ENCODE peak calls at places on chromosomes 2 and 18, in eight cellular contexts. One of them, this sample, is unnamed.

GRCh38 chr2:229153946-229154345 is 117.1 kb downstream of the PID1 start:
- DNase-seq in H9: no peak
- DNase-seq in AG09319: no peak
- DNase-seq in mucosa of descending colon: no peak
- DNase-seq in sigmoid colon: no peak
- DNase-seq in cardiac fibroblast: no peak
- DNase-seq in brain microvascular endothelial cell: no peak
- DNase-seq in MCF 10A: no peak
- DNase-seq in this sample: no peak

GRCh38 chr2:227939271-227940027 is 68.0 kb downstream of the DAW1 start:
- DNase-seq in H9: peak
- DNase-seq in AG09319: no peak
- DNase-seq in mucosa of descending colon: no peak
- DNase-seq in sigmoid colon: no peak
- DNase-seq in cardiac fibroblast: peak
- DNase-seq in brain microvascular endothelial cell: peak
- DNase-seq in MCF 10A: peak
- DNase-seq in this sample: peak

GRCh38 chr18:7945882-7946281 is 378.8 kb downstream of the PTPRM start:
- DNase-seq in H9: no peak
- DNase-seq in AG09319: peak
- DNase-seq in mucosa of descending colon: no peak
- DNase-seq in sigmoid colon: peak
- DNase-seq in cardiac fibroblast: peak
- DNase-seq in brain microvascular endothelial cell: peak
- DNase-seq in MCF 10A: peak
- DNase-seq in this sample: no peak

GRCh38 chr2:2850218-2850850 is 519.3 kb upstream of the MYT1L start:
- DNase-seq in H9: no peak
- DNase-seq in AG09319: no peak
- DNase-seq in mucosa of descending colon: no peak
- DNase-seq in sigmoid colon: no peak
- DNase-seq in cardiac fibroblast: no peak
- DNase-seq in brain microvascular endothelial cell: no peak
- DNase-seq in MCF 10A: no peak
- DNase-seq in this sample: no peak

GRCh38 chr2:28445448-28446258 is 50.2 kb upstream of the PLB1 start:
- DNase-seq in H9: no peak
- DNase-seq in AG09319: peak
- DNase-seq in mucosa of descending colon: no peak
- DNase-seq in sigmoid colon: no peak
- DNase-seq in cardiac fibroblast: peak
- DNase-seq in brain microvascular endothelial cell: peak
- DNase-seq in MCF 10A: peak
- DNase-seq in this sample: no peak

GRCh38 chr2:43070676-43071491 is 155.5 kb downstream of the ZFP36L2 start:
- DNase-seq in H9: no peak
- DNase-seq in AG09319: no peak
- DNase-seq in mucosa of descending colon: no peak
- DNase-seq in sigmoid colon: no peak
- DNase-seq in cardiac fibroblast: no peak
- DNase-seq in brain microvascular endothelial cell: no peak
- DNase-seq in MCF 10A: no peak
- DNase-seq in this sample: no peak

GRCh38 chr18:22678486-22678885 is 254.6 kb upstream of the RBBP8 start:
- DNase-seq in H9: no peak
- DNase-seq in AG09319: no peak
- DNase-seq in mucosa of descending colon: no peak
- DNase-seq in sigmoid colon: no peak
- DNase-seq in cardiac fibroblast: no peak
- DNase-seq in brain microvascular endothelial cell: no peak
- DNase-seq in MCF 10A: no peak
- DNase-seq in this sample: no peak

GRCh38 chr18:23619388-23619873 is 33.1 kb upstream of the NPC1 start:
- DNase-seq in H9: no peak
- DNase-seq in AG09319: no peak
- DNase-seq in mucosa of descending colon: no peak
- DNase-seq in sigmoid colon: no peak
- DNase-seq in cardiac fibroblast: peak
- DNase-seq in brain microvascular endothelial cell: no peak
- DNase-seq in MCF 10A: no peak
- DNase-seq in this sample: peak

GRCh38 chr2:73827018-73827417 is 1.7 kb upstream of the STAMBP start:
- DNase-seq in H9: no peak
- DNase-seq in AG09319: no peak
- DNase-seq in mucosa of descending colon: no peak
- DNase-seq in sigmoid colon: no peak
- DNase-seq in cardiac fibroblast: peak
- DNase-seq in brain microvascular endothelial cell: peak
- DNase-seq in MCF 10A: peak
- DNase-seq in this sample: no peak

GRCh38 chr2:128536925-128537620 is 218.4 kb upstream of the HS6ST1 start:
- DNase-seq in H9: peak
- DNase-seq in AG09319: peak
- DNase-seq in mucosa of descending colon: no peak
- DNase-seq in sigmoid colon: no peak
- DNase-seq in cardiac fibroblast: peak
- DNase-seq in brain microvascular endothelial cell: peak
- DNase-seq in MCF 10A: peak
- DNase-seq in this sample: no peak

GRCh38 chr18:12236934-12237832 is 17.0 kb upstream of the CIDEA start:
- DNase-seq in H9: peak
- DNase-seq in AG09319: peak
- DNase-seq in mucosa of descending colon: peak
- DNase-seq in sigmoid colon: peak
- DNase-seq in cardiac fibroblast: peak
- DNase-seq in brain microvascular endothelial cell: peak
- DNase-seq in MCF 10A: peak
- DNase-seq in this sample: peak

GRCh38 chr2:25586726-25587144 is 86.6 kb downstream of the DTNB start:
- DNase-seq in H9: no peak
- DNase-seq in AG09319: no peak
- DNase-seq in mucosa of descending colon: no peak
- DNase-seq in sigmoid colon: no peak
- DNase-seq in cardiac fibroblast: peak
- DNase-seq in brain microvascular endothelial cell: no peak
- DNase-seq in MCF 10A: peak
- DNase-seq in this sample: no peak

GRCh38 chr2:205895981-205896655 is 189.9 kb downstream of the INO80D start:
- DNase-seq in H9: no peak
- DNase-seq in AG09319: no peak
- DNase-seq in mucosa of descending colon: no peak
- DNase-seq in sigmoid colon: no peak
- DNase-seq in cardiac fibroblast: no peak
- DNase-seq in brain microvascular endothelial cell: no peak
- DNase-seq in MCF 10A: no peak
- DNase-seq in this sample: no peak

GRCh38 chr2:168030862-168031624 is 216.4 kb downstream of the STK39 start:
- DNase-seq in H9: no peak
- DNase-seq in AG09319: peak
- DNase-seq in mucosa of descending colon: no peak
- DNase-seq in sigmoid colon: no peak
- DNase-seq in cardiac fibroblast: peak
- DNase-seq in brain microvascular endothelial cell: peak
- DNase-seq in MCF 10A: no peak
- DNase-seq in this sample: no peak

GRCh38 chr2:98134138-98134537 is 47.2 kb downstream of the VWA3B start:
- DNase-seq in H9: peak
- DNase-seq in AG09319: no peak
- DNase-seq in mucosa of descending colon: no peak
- DNase-seq in sigmoid colon: no peak
- DNase-seq in cardiac fibroblast: peak
- DNase-seq in brain microvascular endothelial cell: no peak
- DNase-seq in MCF 10A: no peak
- DNase-seq in this sample: peak

GRCh38 chr2:98909381-98910211 is 26.4 kb downstream of the CRACDL start:
- DNase-seq in H9: peak
- DNase-seq in AG09319: no peak
- DNase-seq in mucosa of descending colon: peak
- DNase-seq in sigmoid colon: no peak
- DNase-seq in cardiac fibroblast: peak
- DNase-seq in brain microvascular endothelial cell: peak
- DNase-seq in MCF 10A: peak
- DNase-seq in this sample: peak

GRCh38 chr2:39523308-39524044 is 86.4 kb upstream of the MAP4K3 start:
- DNase-seq in H9: no peak
- DNase-seq in AG09319: no peak
- DNase-seq in mucosa of descending colon: no peak
- DNase-seq in sigmoid colon: no peak
- DNase-seq in cardiac fibroblast: peak
- DNase-seq in brain microvascular endothelial cell: peak
- DNase-seq in MCF 10A: peak
- DNase-seq in this sample: no peak

GRCh38 chr2:42127425-42128424 is 41.4 kb upstream of the EML4 start:
- DNase-seq in H9: no peak
- DNase-seq in AG09319: no peak
- DNase-seq in mucosa of descending colon: no peak
- DNase-seq in sigmoid colon: no peak
- DNase-seq in cardiac fibroblast: no peak
- DNase-seq in brain microvascular endothelial cell: no peak
- DNase-seq in MCF 10A: peak
- DNase-seq in this sample: no peak

GRCh38 chr18:25503567-25504081 is 151.7 kb upstream of the ZNF521 start:
- DNase-seq in H9: peak
- DNase-seq in AG09319: peak
- DNase-seq in mucosa of descending colon: peak
- DNase-seq in sigmoid colon: peak
- DNase-seq in cardiac fibroblast: peak
- DNase-seq in brain microvascular endothelial cell: peak
- DNase-seq in MCF 10A: peak
- DNase-seq in this sample: peak

GRCh38 chr18:12074734-12075133 is 18.9 kb upstream of the ANKRD62 start:
- DNase-seq in H9: no peak
- DNase-seq in AG09319: no peak
- DNase-seq in mucosa of descending colon: no peak
- DNase-seq in sigmoid colon: no peak
- DNase-seq in cardiac fibroblast: peak
- DNase-seq in brain microvascular endothelial cell: peak
- DNase-seq in MCF 10A: peak
- DNase-seq in this sample: no peak

GRCh38 chr2:27211943-27212625 is at the start of the genes ATRAID and SLC5A6:
- DNase-seq in H9: peak
- DNase-seq in AG09319: peak
- DNase-seq in mucosa of descending colon: peak
- DNase-seq in sigmoid colon: peak
- DNase-seq in cardiac fibroblast: peak
- DNase-seq in brain microvascular endothelial cell: peak
- DNase-seq in MCF 10A: peak
- DNase-seq in this sample: peak

GRCh38 chr18:22467760-22468553 is 50.2 kb upstream of the CTAGE1 start:
- DNase-seq in H9: no peak
- DNase-seq in AG09319: peak
- DNase-seq in mucosa of descending colon: no peak
- DNase-seq in sigmoid colon: no peak
- DNase-seq in cardiac fibroblast: peak
- DNase-seq in brain microvascular endothelial cell: peak
- DNase-seq in MCF 10A: peak
- DNase-seq in this sample: no peak

GRCh38 chr2:144553379-144553778 is 33.5 kb upstream of the ZEB2 start:
- DNase-seq in H9: no peak
- DNase-seq in AG09319: peak
- DNase-seq in mucosa of descending colon: no peak
- DNase-seq in sigmoid colon: no peak
- DNase-seq in cardiac fibroblast: peak
- DNase-seq in brain microvascular endothelial cell: peak
- DNase-seq in MCF 10A: peak
- DNase-seq in this sample: no peak

GRCh38 chr2:62217980-62218379 is 22.1 kb downstream of the B3GNT2 start:
- DNase-seq in H9: no peak
- DNase-seq in AG09319: no peak
- DNase-seq in mucosa of descending colon: no peak
- DNase-seq in sigmoid colon: no peak
- DNase-seq in cardiac fibroblast: peak
- DNase-seq in brain microvascular endothelial cell: peak
- DNase-seq in MCF 10A: peak
- DNase-seq in this sample: no peak
- TF ChIP-seq CTCF in H9: no peak
- TF ChIP-seq CTCF in AG09319: no peak
- TF ChIP-seq CTCF in mucosa of descending colon: no peak
- TF ChIP-seq CTCF in sigmoid colon: no peak
- TF ChIP-seq CTCF in cardiac fibroblast: no peak
- TF ChIP-seq CTCF in brain microvascular endothelial cell: no peak
- TF ChIP-seq CTCF in MCF 10A: no peak
- TF ChIP-seq CTCF in this sample: no peak

GRCh38 chr2:123502926-123503325 is 522.2 kb upstream of the CNTNAP5 start:
- DNase-seq in H9: no peak
- DNase-seq in AG09319: no peak
- DNase-seq in mucosa of descending colon: no peak
- DNase-seq in sigmoid colon: no peak
- DNase-seq in cardiac fibroblast: peak
- DNase-seq in brain microvascular endothelial cell: no peak
- DNase-seq in MCF 10A: peak
- DNase-seq in this sample: no peak
- TF ChIP-seq CTCF in H9: no peak
- TF ChIP-seq CTCF in AG09319: no peak
- TF ChIP-seq CTCF in mucosa of descending colon: no peak
- TF ChIP-seq CTCF in sigmoid colon: no peak
- TF ChIP-seq CTCF in cardiac fibroblast: no peak
- TF ChIP-seq CTCF in brain microvascular endothelial cell: no peak
- TF ChIP-seq CTCF in MCF 10A: no peak
- TF ChIP-seq CTCF in this sample: no peak

DNA sequence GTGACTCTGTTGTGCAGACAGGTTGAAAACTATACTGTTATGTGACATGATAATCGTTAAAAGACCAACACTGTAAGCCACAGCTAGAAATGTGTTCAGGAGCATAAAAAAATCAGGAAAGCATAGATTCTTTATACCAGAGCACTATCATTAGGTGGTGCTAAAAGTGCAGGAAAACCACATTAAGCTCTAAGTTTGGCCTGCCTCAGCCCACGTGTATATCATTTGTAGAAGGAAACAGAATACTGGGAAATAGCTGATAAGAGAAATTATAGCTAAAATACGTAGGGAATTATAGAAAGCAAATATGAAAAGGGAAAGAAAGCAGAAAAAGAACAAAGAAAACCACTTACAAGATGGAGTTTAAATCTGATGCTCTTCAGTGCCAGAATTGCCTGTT is 26.5 kb upstream of the C2orf74 start:
- DNase-seq in H9: no peak
- DNase-seq in AG09319: peak
- DNase-seq in mucosa of descending colon: no peak
- DNase-seq in sigmoid colon: no peak
- DNase-seq in cardiac fibroblast: peak
- DNase-seq in brain microvascular endothelial cell: peak
- DNase-seq in MCF 10A: peak
- DNase-seq in this sample: no peak
- TF ChIP-seq CTCF in H9: peak
- TF ChIP-seq CTCF in AG09319: peak
- TF ChIP-seq CTCF in mucosa of descending colon: no peak
- TF ChIP-seq CTCF in sigmoid colon: no peak
- TF ChIP-seq CTCF in cardiac fibroblast: peak
- TF ChIP-seq CTCF in brain microvascular endothelial cell: peak
- TF ChIP-seq CTCF in MCF 10A: peak
- TF ChIP-seq CTCF in this sample: no peak

DNA sequence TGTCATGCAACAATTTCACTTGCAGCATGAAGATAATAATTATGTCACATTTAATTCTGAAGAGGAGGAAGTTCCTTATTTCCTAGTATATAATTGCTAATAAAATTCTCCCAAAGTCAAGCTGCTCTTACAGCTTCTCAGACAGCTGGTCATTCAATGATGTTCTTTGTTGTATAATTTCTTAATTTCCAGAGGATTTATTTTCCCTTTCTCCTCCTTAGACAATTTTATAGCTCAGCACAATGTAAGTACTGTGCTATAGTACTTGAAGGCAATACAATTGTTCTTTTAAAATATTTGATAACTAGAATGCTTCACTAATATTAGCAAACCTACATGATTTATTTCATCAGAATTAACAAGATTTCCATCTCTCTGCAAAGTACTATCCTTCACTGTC is 73.4 kb downstream of the ROCK1 start:
- DNase-seq in H9: no peak
- DNase-seq in AG09319: no peak
- DNase-seq in mucosa of descending colon: no peak
- DNase-seq in sigmoid colon: no peak
- DNase-seq in cardiac fibroblast: no peak
- DNase-seq in brain microvascular endothelial cell: no peak
- DNase-seq in MCF 10A: no peak
- DNase-seq in this sample: no peak
- TF ChIP-seq CTCF in H9: no peak
- TF ChIP-seq CTCF in AG09319: no peak
- TF ChIP-seq CTCF in mucosa of descending colon: no peak
- TF ChIP-seq CTCF in sigmoid colon: no peak
- TF ChIP-seq CTCF in cardiac fibroblast: no peak
- TF ChIP-seq CTCF in brain microvascular endothelial cell: no peak
- TF ChIP-seq CTCF in MCF 10A: no peak
- TF ChIP-seq CTCF in this sample: no peak

This sample was measured in glutamatergic neuron.